ENCODE peak calls at places on chromosomes 16 and 17, in four cellular contexts. One of them, this sample, is unnamed.

GRCh38 chr16:69709456-69710084 is 16.8 kb downstream of the NQO1 start:
- DNase-seq in ascending aorta: no peak
- DNase-seq in cardiac fibroblast: peak
- DNase-seq in AG04449: no peak
- DNase-seq in this sample: no peak

GRCh38 chr17:32275060-32276042 is 9.7 kb downstream of the RHBDL3 start:
- DNase-seq in ascending aorta: peak
- DNase-seq in cardiac fibroblast: peak
- DNase-seq in AG04449: peak
- DNase-seq in this sample: no peak

GRCh38 chr17:55341432-55341831 is 76.7 kb downstream of the HLF start:
- DNase-seq in ascending aorta: no peak
- DNase-seq in cardiac fibroblast: peak
- DNase-seq in AG04449: no peak
- DNase-seq in this sample: no peak

GRCh38 chr16:14452066-14452465 is 178.0 kb downstream of the PARN start:
- DNase-seq in ascending aorta: no peak
- DNase-seq in cardiac fibroblast: no peak
- DNase-seq in AG04449: no peak
- DNase-seq in this sample: no peak

GRCh38 chr17:77634710-77635109 is 323.8 kb upstream of the TNRC6C start:
- DNase-seq in ascending aorta: no peak
- DNase-seq in cardiac fibroblast: no peak
- DNase-seq in AG04449: no peak
- DNase-seq in this sample: no peak

GRCh38 chr17:41620583-41621434 is 3.6 kb downstream of the KRT17 start:
- DNase-seq in ascending aorta: no peak
- DNase-seq in cardiac fibroblast: peak
- DNase-seq in AG04449: no peak
- DNase-seq in this sample: no peak

GRCh38 chr17:73282629-73283028 is 20.9 kb upstream of the CPSF4L start:
- DNase-seq in ascending aorta: no peak
- DNase-seq in cardiac fibroblast: no peak
- DNase-seq in AG04449: no peak
- DNase-seq in this sample: no peak

GRCh38 chr17:45307290-45308015 is 9.4 kb downstream of the MAP3K14 start:
- DNase-seq in ascending aorta: no peak
- DNase-seq in cardiac fibroblast: peak
- DNase-seq in AG04449: no peak
- DNase-seq in this sample: no peak

GRCh38 chr17:83101805-83102480 is 22.5 kb downstream of the METRNL start:
- DNase-seq in ascending aorta: no peak
- DNase-seq in cardiac fibroblast: no peak
- DNase-seq in AG04449: no peak
- DNase-seq in this sample: no peak

GRCh38 chr17:71453876-71454422 is 666.9 kb upstream of the SOX9 start:
- DNase-seq in ascending aorta: no peak
- DNase-seq in cardiac fibroblast: no peak
- DNase-seq in AG04449: no peak
- DNase-seq in this sample: no peak

GRCh38 chr16:57479043-57479421 is 7.3 kb downstream of the DOK4 start:
- DNase-seq in ascending aorta: no peak
- DNase-seq in cardiac fibroblast: no peak
- DNase-seq in AG04449: no peak
- DNase-seq in this sample: no peak

GRCh38 chr17:21239680-21240374 is 13.4 kb downstream of the NATD1 start:
- DNase-seq in ascending aorta: no peak
- DNase-seq in cardiac fibroblast: peak
- DNase-seq in AG04449: no peak
- DNase-seq in this sample: no peak

GRCh38 chr17:29593546-29594440 is 861 bp downstream of the ANKRD13B start:
- DNase-seq in ascending aorta: no peak
- DNase-seq in cardiac fibroblast: no peak
- DNase-seq in AG04449: no peak
- DNase-seq in this sample: no peak

GRCh38 chr17:76268015-76268749 is 3.0 kb downstream of the UBALD2 start:
- DNase-seq in ascending aorta: peak
- DNase-seq in cardiac fibroblast: peak
- DNase-seq in AG04449: no peak
- DNase-seq in this sample: no peak

GRCh38 chr17:30332057-30332542 is 1.8 kb downstream of the TMIGD1 start:
- DNase-seq in ascending aorta: no peak
- DNase-seq in cardiac fibroblast: peak
- DNase-seq in AG04449: peak
- DNase-seq in this sample: no peak

GRCh38 chr17:57445772-57446472 is 189.6 kb downstream of the MSI2 start:
- DNase-seq in ascending aorta: no peak
- DNase-seq in cardiac fibroblast: no peak
- DNase-seq in AG04449: no peak
- DNase-seq in this sample: no peak

GRCh38 chr17:32104158-32104557 is 38.1 kb upstream of the RHOT1 start:
- DNase-seq in ascending aorta: no peak
- DNase-seq in cardiac fibroblast: no peak
- DNase-seq in AG04449: no peak
- DNase-seq in this sample: no peak

GRCh38 chr16:28308794-28309535 is 16.6 kb downstream of the SBK1 start:
- DNase-seq in ascending aorta: no peak
- DNase-seq in cardiac fibroblast: no peak
- DNase-seq in AG04449: no peak
- DNase-seq in this sample: no peak

GRCh38 chr16:75996491-75996890 is 270.2 kb upstream of the CPHXL start:
- DNase-seq in ascending aorta: no peak
- DNase-seq in cardiac fibroblast: no peak
- DNase-seq in AG04449: no peak
- DNase-seq in this sample: no peak

GRCh38 chr17:79027274-79027924 is 3.4 kb downstream of the C1QTNF1 start:
- DNase-seq in ascending aorta: no peak
- DNase-seq in cardiac fibroblast: no peak
- DNase-seq in AG04449: no peak
- DNase-seq in this sample: no peak

GRCh38 chr16:89412811-89413210 is 77.5 kb downstream of the ANKRD11 start:
- DNase-seq in ascending aorta: no peak
- DNase-seq in cardiac fibroblast: no peak
- DNase-seq in AG04449: no peak
- DNase-seq in this sample: no peak

GRCh38 chr16:12439443-12440232 is 364.0 kb downstream of the CPPED1 start:
- DNase-seq in ascending aorta: no peak
- DNase-seq in cardiac fibroblast: no peak
- DNase-seq in AG04449: no peak
- DNase-seq in this sample: no peak

GRCh38 chr17:49260922-49261291 is 30.3 kb upstream of the PHOSPHO1 start:
- DNase-seq in ascending aorta: no peak
- DNase-seq in cardiac fibroblast: no peak
- DNase-seq in AG04449: no peak
- DNase-seq in this sample: no peak

GRCh38 chr16:23679986-23680336 is 1.3 kb downstream of the PLK1 start:
- DNase-seq in ascending aorta: no peak
- DNase-seq in cardiac fibroblast: no peak
- DNase-seq in AG04449: no peak
- DNase-seq in this sample: no peak

GRCh38 chr17:14297161-14297851 is 3.6 kb upstream of the HS3ST3B1 start:
- DNase-seq in ascending aorta: no peak
- DNase-seq in cardiac fibroblast: peak
- DNase-seq in AG04449: no peak
- DNase-seq in this sample: no peak

GRCh38 chr16:14399397-14400284 is 230.4 kb downstream of the PARN start:
- DNase-seq in ascending aorta: peak
- DNase-seq in cardiac fibroblast: peak
- DNase-seq in AG04449: no peak
- DNase-seq in this sample: no peak

GRCh38 chr17:64641499-64641898 is 20.6 kb downstream of the SMURF2 start:
- DNase-seq in ascending aorta: no peak
- DNase-seq in cardiac fibroblast: peak
- DNase-seq in AG04449: peak
- DNase-seq in this sample: no peak
- TF ChIP-seq CTCF in ascending aorta: no peak
- TF ChIP-seq CTCF in cardiac fibroblast: no peak
- TF ChIP-seq CTCF in AG04449: no peak
- TF ChIP-seq CTCF in this sample: no peak

DNA sequence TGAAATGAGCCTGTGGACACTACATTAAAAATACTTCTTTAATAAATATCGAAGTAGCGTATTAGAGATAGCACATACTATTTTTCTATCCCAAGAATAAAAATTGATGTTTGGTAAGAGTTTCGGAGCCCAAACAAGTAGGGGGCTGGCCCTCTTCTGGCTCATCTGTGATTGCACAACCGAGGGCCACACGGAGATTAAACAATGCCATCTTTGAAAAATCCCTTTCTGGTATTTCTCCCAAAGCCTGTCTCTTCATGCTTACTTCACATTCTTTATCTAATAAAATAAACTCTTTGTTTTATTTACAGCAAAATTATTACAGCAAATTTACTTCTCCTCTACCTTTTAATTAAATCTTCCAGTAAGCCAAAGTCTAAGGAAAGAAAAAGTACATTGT is 9.6 kb upstream of the MYH11 start:
- DNase-seq in ascending aorta: no peak
- DNase-seq in cardiac fibroblast: no peak
- DNase-seq in AG04449: no peak
- DNase-seq in this sample: no peak
- TF ChIP-seq CTCF in ascending aorta: no peak
- TF ChIP-seq CTCF in cardiac fibroblast: no peak
- TF ChIP-seq CTCF in AG04449: no peak
- TF ChIP-seq CTCF in this sample: no peak

DNA sequence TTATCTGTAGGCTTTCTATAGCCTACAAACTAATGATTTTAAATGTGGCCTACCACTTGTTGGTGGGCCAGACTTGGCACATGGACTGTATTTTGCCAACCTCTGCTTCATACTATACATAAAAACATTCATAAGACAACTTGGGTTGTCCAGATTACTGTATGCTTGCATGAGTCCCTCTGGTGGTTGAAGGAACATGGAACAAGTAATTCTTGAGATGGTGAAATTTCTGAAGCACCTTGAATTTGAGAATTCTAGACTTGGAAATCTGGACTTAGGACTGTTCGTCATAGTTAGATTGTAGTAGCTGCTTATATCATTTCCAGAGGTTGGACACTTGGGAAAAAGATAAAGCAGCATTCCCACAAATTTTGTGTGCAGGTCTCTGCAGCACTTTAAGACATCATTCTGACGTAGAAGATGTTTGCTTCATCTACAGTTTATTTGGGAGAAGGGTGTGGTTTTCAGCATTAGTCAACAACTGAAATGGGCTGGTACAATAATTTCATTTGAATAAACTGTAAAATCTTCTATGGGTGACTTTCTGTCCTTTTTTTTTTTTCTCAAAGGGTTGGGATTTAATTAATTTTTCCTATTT is 31.2 kb downstream of the NFATC3 start:
- DNase-seq in ascending aorta: no peak
- DNase-seq in cardiac fibroblast: peak
- DNase-seq in AG04449: no peak
- DNase-seq in this sample: no peak
- TF ChIP-seq CTCF in ascending aorta: no peak
- TF ChIP-seq CTCF in cardiac fibroblast: peak
- TF ChIP-seq CTCF in AG04449: peak
- TF ChIP-seq CTCF in this sample: no peak

GRCh38 chr16:21236831-21237230 is 3.3 kb downstream of the ANKS4B start:
- DNase-seq in ascending aorta: no peak
- DNase-seq in cardiac fibroblast: no peak
- DNase-seq in AG04449: no peak
- DNase-seq in this sample: no peak

GRCh38 chr16:21228473-21228872 is 5.0 kb upstream of the ANKS4B start:
- DNase-seq in ascending aorta: no peak
- DNase-seq in cardiac fibroblast: no peak
- DNase-seq in AG04449: no peak
- DNase-seq in this sample: no peak

GRCh38 chr16:21235199-21235585 is 1.7 kb downstream of the ANKS4B start:
- DNase-seq in ascending aorta: no peak
- DNase-seq in cardiac fibroblast: no peak
- DNase-seq in AG04449: no peak
- DNase-seq in this sample: no peak

GRCh38 chr16:21233045-21233520 is 416 bp upstream of the ANKS4B start:
- DNase-seq in ascending aorta: no peak
- DNase-seq in cardiac fibroblast: no peak
- DNase-seq in AG04449: no peak
- DNase-seq in this sample: no peak

GRCh38 chr16:21233521-21234150 is at the start of gene ANKS4B:
- DNase-seq in ascending aorta: no peak
- DNase-seq in cardiac fibroblast: no peak
- DNase-seq in AG04449: no peak
- DNase-seq in this sample: no peak
- TF ChIP-seq CTCF in ascending aorta: no peak
- TF ChIP-seq CTCF in cardiac fibroblast: no peak
- TF ChIP-seq CTCF in AG04449: no peak
- TF ChIP-seq CTCF in this sample: no peak

GRCh38 chr16:67246945-67247697 is at the start of gene FHOD1:
- DNase-seq in ascending aorta: peak
- DNase-seq in cardiac fibroblast: peak
- DNase-seq in AG04449: peak
- DNase-seq in this sample: peak
- TF ChIP-seq CTCF in ascending aorta: no peak
- TF ChIP-seq CTCF in cardiac fibroblast: no peak
- TF ChIP-seq CTCF in AG04449: no peak
- TF ChIP-seq CTCF in this sample: no peak

This sample was measured in omental fat pad.